ENCODE peak calls at places on chromosome 14, in ten cellular contexts. One of them, this sample, is unnamed.

GRCh38 chr14:24339284-24340151 is at the start of gene RIPK3:
- DNase-seq in astrocyte of the spinal cord: no peak
- DNase-seq in neural progenitor cell: peak; percentile 60
- DNase-seq in dorsolateral prefrontal cortex: no peak
- DNase-seq in WTC11: peak; percentile 68
- DNase-seq in OCI-LY7: peak; percentile 70
- DNase-seq in choroid plexus epithelial cell: no peak
- DNase-seq in glutamatergic neuron: peak; percentile 25
- DNase-seq in HepG2: no peak
- DNase-seq in GM12865: peak; percentile 73
- DNase-seq in this sample: peak; percentile 84

GRCh38 chr14:94532462-94532861 is 23.2 kb upstream of the SERPINA12 start:
- DNase-seq in astrocyte of the spinal cord: peak; percentile 31
- DNase-seq in neural progenitor cell: no peak
- DNase-seq in dorsolateral prefrontal cortex: no peak
- DNase-seq in WTC11: no peak
- DNase-seq in OCI-LY7: no peak
- DNase-seq in choroid plexus epithelial cell: peak; percentile 59
- DNase-seq in glutamatergic neuron: no peak
- DNase-seq in HepG2: no peak
- DNase-seq in GM12865: peak; percentile 66
- DNase-seq in this sample: no peak

GRCh38 chr14:45970589-45970988 is 681.0 kb downstream of the RPL10L start:
- DNase-seq in astrocyte of the spinal cord: no peak
- DNase-seq in neural progenitor cell: no peak
- DNase-seq in dorsolateral prefrontal cortex: no peak
- DNase-seq in WTC11: no peak
- DNase-seq in OCI-LY7: no peak
- DNase-seq in choroid plexus epithelial cell: no peak
- DNase-seq in glutamatergic neuron: no peak
- DNase-seq in HepG2: no peak
- DNase-seq in GM12865: no peak
- DNase-seq in this sample: no peak

GRCh38 chr14:37376944-37377609 is 179.3 kb downstream of the MIPOL1 start:
- DNase-seq in astrocyte of the spinal cord: no peak
- DNase-seq in neural progenitor cell: no peak
- DNase-seq in dorsolateral prefrontal cortex: no peak
- DNase-seq in WTC11: no peak
- DNase-seq in OCI-LY7: no peak
- DNase-seq in choroid plexus epithelial cell: no peak
- DNase-seq in glutamatergic neuron: no peak
- DNase-seq in HepG2: no peak
- DNase-seq in GM12865: no peak
- DNase-seq in this sample: no peak

GRCh38 chr14:96069421-96069820 is 30.3 kb downstream of the C14orf132 start:
- DNase-seq in astrocyte of the spinal cord: no peak
- DNase-seq in neural progenitor cell: no peak
- DNase-seq in dorsolateral prefrontal cortex: no peak
- DNase-seq in WTC11: no peak
- DNase-seq in OCI-LY7: no peak
- DNase-seq in choroid plexus epithelial cell: no peak
- DNase-seq in glutamatergic neuron: peak; percentile 10
- DNase-seq in HepG2: no peak
- DNase-seq in GM12865: no peak
- DNase-seq in this sample: no peak

GRCh38 chr14:34465069-34465859 is 3.2 kb upstream of the SPTSSA start:
- DNase-seq in astrocyte of the spinal cord: peak; percentile 46
- DNase-seq in neural progenitor cell: peak; percentile 9
- DNase-seq in dorsolateral prefrontal cortex: no peak
- DNase-seq in WTC11: no peak
- DNase-seq in OCI-LY7: no peak
- DNase-seq in choroid plexus epithelial cell: peak; percentile 58
- DNase-seq in glutamatergic neuron: no peak
- DNase-seq in HepG2: peak; percentile 54
- DNase-seq in GM12865: no peak
- DNase-seq in this sample: no peak

GRCh38 chr14:104942586-104942985 is 17.9 kb downstream of the PLD4 start:
- DNase-seq in astrocyte of the spinal cord: no peak
- DNase-seq in neural progenitor cell: no peak
- DNase-seq in dorsolateral prefrontal cortex: peak; percentile 35
- DNase-seq in WTC11: no peak
- DNase-seq in OCI-LY7: no peak
- DNase-seq in choroid plexus epithelial cell: no peak
- DNase-seq in glutamatergic neuron: peak; percentile 3
- DNase-seq in HepG2: no peak
- DNase-seq in GM12865: no peak
- DNase-seq in this sample: no peak

GRCh38 chr14:61860294-61860918 is 98.2 kb downstream of the SNAPC1 start:
- DNase-seq in astrocyte of the spinal cord: peak; percentile 37
- DNase-seq in neural progenitor cell: peak; percentile 61
- DNase-seq in dorsolateral prefrontal cortex: no peak
- DNase-seq in WTC11: peak; percentile 74
- DNase-seq in OCI-LY7: peak; percentile 66
- DNase-seq in choroid plexus epithelial cell: peak; percentile 71
- DNase-seq in glutamatergic neuron: peak; percentile 79
- DNase-seq in HepG2: peak; percentile 34
- DNase-seq in GM12865: peak; percentile 77
- DNase-seq in this sample: peak; percentile 75

GRCh38 chr14:63893701-63894458 is 41.1 kb downstream of the SYNE2 start:
- DNase-seq in astrocyte of the spinal cord: peak; percentile 89
- DNase-seq in neural progenitor cell: peak; percentile 34
- DNase-seq in dorsolateral prefrontal cortex: no peak
- DNase-seq in WTC11: no peak
- DNase-seq in OCI-LY7: no peak
- DNase-seq in choroid plexus epithelial cell: peak; percentile 97
- DNase-seq in glutamatergic neuron: no peak
- DNase-seq in HepG2: no peak
- DNase-seq in GM12865: no peak
- DNase-seq in this sample: no peak

GRCh38 chr14:50790568-50790967 is 40.4 kb downstream of the NIN start:
- DNase-seq in astrocyte of the spinal cord: no peak
- DNase-seq in neural progenitor cell: no peak
- DNase-seq in dorsolateral prefrontal cortex: no peak
- DNase-seq in WTC11: no peak
- DNase-seq in OCI-LY7: peak; percentile 50
- DNase-seq in choroid plexus epithelial cell: no peak
- DNase-seq in glutamatergic neuron: no peak
- DNase-seq in HepG2: no peak
- DNase-seq in GM12865: peak; percentile 46
- DNase-seq in this sample: no peak

GRCh38 chr14:100286484-100287191 is 19.6 kb downstream of the SLC25A29 start:
- DNase-seq in astrocyte of the spinal cord: no peak
- DNase-seq in neural progenitor cell: no peak
- DNase-seq in dorsolateral prefrontal cortex: no peak
- DNase-seq in WTC11: peak; percentile 10
- DNase-seq in OCI-LY7: no peak
- DNase-seq in choroid plexus epithelial cell: no peak
- DNase-seq in glutamatergic neuron: no peak
- DNase-seq in HepG2: no peak
- DNase-seq in GM12865: no peak
- DNase-seq in this sample: no peak

GRCh38 chr14:93095742-93096510 is 19.8 kb downstream of the ITPK1 start:
- DNase-seq in astrocyte of the spinal cord: no peak
- DNase-seq in neural progenitor cell: no peak
- DNase-seq in dorsolateral prefrontal cortex: no peak
- DNase-seq in WTC11: no peak
- DNase-seq in OCI-LY7: no peak
- DNase-seq in choroid plexus epithelial cell: no peak
- DNase-seq in glutamatergic neuron: no peak
- DNase-seq in HepG2: no peak
- DNase-seq in GM12865: no peak
- DNase-seq in this sample: no peak

GRCh38 chr14:36493761-36494160 is 26.3 kb downstream of the NKX2-1 start:
- DNase-seq in astrocyte of the spinal cord: no peak
- DNase-seq in neural progenitor cell: peak; percentile 46
- DNase-seq in dorsolateral prefrontal cortex: no peak
- DNase-seq in WTC11: no peak
- DNase-seq in OCI-LY7: no peak
- DNase-seq in choroid plexus epithelial cell: no peak
- DNase-seq in glutamatergic neuron: no peak
- DNase-seq in HepG2: no peak
- DNase-seq in GM12865: no peak
- DNase-seq in this sample: no peak

GRCh38 chr14:89986475-89986874 is 30.7 kb downstream of the TDP1 start:
- DNase-seq in astrocyte of the spinal cord: no peak
- DNase-seq in neural progenitor cell: no peak
- DNase-seq in dorsolateral prefrontal cortex: no peak
- DNase-seq in WTC11: no peak
- DNase-seq in OCI-LY7: no peak
- DNase-seq in choroid plexus epithelial cell: no peak
- DNase-seq in glutamatergic neuron: no peak
- DNase-seq in HepG2: no peak
- DNase-seq in GM12865: no peak
- DNase-seq in this sample: no peak

GRCh38 chr14:53613404-53614253 is 343.0 kb downstream of the BMP4 start:
- DNase-seq in astrocyte of the spinal cord: peak; percentile 87
- DNase-seq in neural progenitor cell: peak; percentile 78
- DNase-seq in dorsolateral prefrontal cortex: no peak
- DNase-seq in WTC11: no peak
- DNase-seq in OCI-LY7: peak; percentile 96
- DNase-seq in choroid plexus epithelial cell: peak; percentile 28
- DNase-seq in glutamatergic neuron: no peak
- DNase-seq in HepG2: peak; percentile 100
- DNase-seq in GM12865: peak; percentile 96
- DNase-seq in this sample: peak; percentile 81

GRCh38 chr14:30938617-30939016 is 64.3 kb downstream of the COCH start:
- DNase-seq in astrocyte of the spinal cord: no peak
- DNase-seq in neural progenitor cell: no peak
- DNase-seq in dorsolateral prefrontal cortex: no peak
- DNase-seq in WTC11: no peak
- DNase-seq in OCI-LY7: no peak
- DNase-seq in choroid plexus epithelial cell: no peak
- DNase-seq in glutamatergic neuron: no peak
- DNase-seq in HepG2: no peak
- DNase-seq in GM12865: no peak
- DNase-seq in this sample: no peak

DNA sequence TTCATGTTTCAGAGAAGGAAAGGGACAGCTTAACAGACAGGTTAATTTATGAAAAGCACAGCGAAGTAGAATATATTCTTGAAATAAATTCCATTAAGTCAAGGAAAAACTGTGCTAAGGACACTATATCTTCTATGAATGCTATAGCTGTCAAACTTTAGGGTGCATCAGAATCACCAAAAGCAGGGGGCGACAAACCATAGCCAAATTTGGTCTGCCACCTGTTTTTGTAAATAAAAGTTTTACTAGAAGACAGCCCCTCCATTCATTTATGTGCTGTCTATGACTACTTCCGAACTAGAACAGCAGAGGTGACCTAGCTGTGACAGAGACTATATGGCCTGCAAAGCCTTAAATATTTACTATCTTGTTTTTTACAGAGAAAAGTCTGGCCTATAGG is 25.9 kb downstream of the PPP4R3A start:
- DNase-seq in astrocyte of the spinal cord: no peak
- DNase-seq in neural progenitor cell: no peak
- DNase-seq in dorsolateral prefrontal cortex: no peak
- DNase-seq in WTC11: no peak
- DNase-seq in OCI-LY7: peak; percentile 32
- DNase-seq in choroid plexus epithelial cell: no peak
- DNase-seq in glutamatergic neuron: no peak
- DNase-seq in HepG2: no peak
- DNase-seq in GM12865: peak; percentile 15
- DNase-seq in this sample: no peak
- TF ChIP-seq CTCF in astrocyte of the spinal cord: no peak
- TF ChIP-seq CTCF in neural progenitor cell: peak; percentile 39
- TF ChIP-seq CTCF in dorsolateral prefrontal cortex: no peak
- TF ChIP-seq CTCF in WTC11: no peak
- TF ChIP-seq CTCF in OCI-LY7: peak; percentile 76
- TF ChIP-seq CTCF in choroid plexus epithelial cell: peak; percentile 22
- TF ChIP-seq CTCF in glutamatergic neuron: no peak
- TF ChIP-seq CTCF in HepG2: peak; percentile 9
- TF ChIP-seq CTCF in GM12865: peak; percentile 6
- TF ChIP-seq CTCF in this sample: no peak

GRCh38 chr14:55869397-55870049 is 248.7 kb upstream of the PELI2 start:
- DNase-seq in astrocyte of the spinal cord: no peak
- DNase-seq in neural progenitor cell: no peak
- DNase-seq in dorsolateral prefrontal cortex: no peak
- DNase-seq in WTC11: no peak
- DNase-seq in OCI-LY7: no peak
- DNase-seq in choroid plexus epithelial cell: no peak
- DNase-seq in glutamatergic neuron: no peak
- DNase-seq in HepG2: no peak
- DNase-seq in GM12865: no peak
- DNase-seq in this sample: no peak

GRCh38 chr14:55867726-55868125 is 250.5 kb upstream of the PELI2 start:
- DNase-seq in astrocyte of the spinal cord: no peak
- DNase-seq in neural progenitor cell: no peak
- DNase-seq in dorsolateral prefrontal cortex: no peak
- DNase-seq in WTC11: no peak
- DNase-seq in OCI-LY7: no peak
- DNase-seq in choroid plexus epithelial cell: peak; percentile 14
- DNase-seq in glutamatergic neuron: no peak
- DNase-seq in HepG2: no peak
- DNase-seq in GM12865: no peak
- DNase-seq in this sample: no peak

GRCh38 chr14:55864890-55865655 is 253.1 kb upstream of the PELI2 start:
- DNase-seq in astrocyte of the spinal cord: no peak
- DNase-seq in neural progenitor cell: peak; percentile 24
- DNase-seq in dorsolateral prefrontal cortex: no peak
- DNase-seq in WTC11: peak; percentile 64
- DNase-seq in OCI-LY7: peak; percentile 23
- DNase-seq in choroid plexus epithelial cell: no peak
- DNase-seq in glutamatergic neuron: peak; percentile 46
- DNase-seq in HepG2: no peak
- DNase-seq in GM12865: peak; percentile 22
- DNase-seq in this sample: peak; percentile 25
- TF ChIP-seq CTCF in astrocyte of the spinal cord: peak; percentile 14
- TF ChIP-seq CTCF in neural progenitor cell: peak; percentile 41
- TF ChIP-seq CTCF in dorsolateral prefrontal cortex: no peak
- TF ChIP-seq CTCF in WTC11: peak; percentile 64
- TF ChIP-seq CTCF in OCI-LY7: peak; percentile 75
- TF ChIP-seq CTCF in choroid plexus epithelial cell: peak; percentile 39
- TF ChIP-seq CTCF in glutamatergic neuron: peak; percentile 59
- TF ChIP-seq CTCF in HepG2: peak; percentile 41
- TF ChIP-seq CTCF in GM12865: peak; percentile 51
- TF ChIP-seq CTCF in this sample: no peak

GRCh38 chr14:81868172-81868571 is 334.5 kb upstream of the SEL1L start:
- DNase-seq in astrocyte of the spinal cord: no peak
- DNase-seq in neural progenitor cell: no peak
- DNase-seq in dorsolateral prefrontal cortex: no peak
- DNase-seq in WTC11: peak; percentile 28
- DNase-seq in OCI-LY7: no peak
- DNase-seq in choroid plexus epithelial cell: no peak
- DNase-seq in glutamatergic neuron: no peak
- DNase-seq in HepG2: no peak
- DNase-seq in GM12865: no peak
- DNase-seq in this sample: no peak
- TF ChIP-seq CTCF in astrocyte of the spinal cord: no peak
- TF ChIP-seq CTCF in neural progenitor cell: peak; percentile 31
- TF ChIP-seq CTCF in dorsolateral prefrontal cortex: no peak
- TF ChIP-seq CTCF in WTC11: peak; percentile 22
- TF ChIP-seq CTCF in OCI-LY7: no peak
- TF ChIP-seq CTCF in choroid plexus epithelial cell: no peak
- TF ChIP-seq CTCF in glutamatergic neuron: peak; percentile 18
- TF ChIP-seq CTCF in HepG2: no peak
- TF ChIP-seq CTCF in GM12865: no peak
- TF ChIP-seq CTCF in this sample: no peak

DNA sequence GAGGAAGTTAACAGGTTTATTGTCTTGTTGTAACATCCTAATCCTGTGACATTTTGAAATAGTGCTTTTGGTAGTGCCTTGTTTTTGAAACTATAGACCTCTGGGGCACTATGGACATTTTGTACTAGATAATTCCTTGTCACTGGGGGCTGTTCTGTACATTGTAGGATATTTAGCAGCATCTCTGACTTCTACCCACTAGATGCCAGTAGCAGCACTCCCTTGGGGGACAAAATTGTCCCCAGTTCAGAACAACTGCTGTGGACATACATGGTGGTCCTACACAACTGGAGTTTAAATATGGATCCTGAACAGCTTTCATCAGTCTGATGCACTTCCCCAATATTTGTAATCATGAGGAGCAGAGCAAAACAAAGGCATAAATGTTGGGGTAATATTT is 264.7 kb downstream of the RAD51B start:
- DNase-seq in astrocyte of the spinal cord: peak; percentile 41
- DNase-seq in neural progenitor cell: peak; percentile 47
- DNase-seq in dorsolateral prefrontal cortex: no peak
- DNase-seq in WTC11: no peak
- DNase-seq in OCI-LY7: no peak
- DNase-seq in choroid plexus epithelial cell: peak; percentile 68
- DNase-seq in glutamatergic neuron: no peak
- DNase-seq in HepG2: no peak
- DNase-seq in GM12865: peak; percentile 31
- DNase-seq in this sample: no peak
- TF ChIP-seq CTCF in astrocyte of the spinal cord: peak; percentile 44
- TF ChIP-seq CTCF in neural progenitor cell: peak; percentile 46
- TF ChIP-seq CTCF in dorsolateral prefrontal cortex: no peak
- TF ChIP-seq CTCF in WTC11: no peak
- TF ChIP-seq CTCF in OCI-LY7: peak; percentile 49
- TF ChIP-seq CTCF in choroid plexus epithelial cell: peak; percentile 55
- TF ChIP-seq CTCF in glutamatergic neuron: no peak
- TF ChIP-seq CTCF in HepG2: peak; percentile 51
- TF ChIP-seq CTCF in GM12865: peak; percentile 17
- TF ChIP-seq CTCF in this sample: no peak

This sample was measured in GM10248.